ENCODE peak calls at places on chromosomes 16 and 17, in six cellular contexts. Q is OCI-M1, D is putamen, W is brain pericyte, V is aorta, F is NCI-H2081. H is an unnamed sample.

GRCh38 chr16:55501549-55502322 is 7.1 kb upstream of the LPCAT2 start:
- DNase-seq in Q (no peak), D (no peak), W (no peak), V (no peak), F (no peak), H (no peak)

GRCh38 chr16:20610892-20611349 is 34.8 kb upstream of the ACSM2B start:
- DNase-seq in Q (no peak), D (no peak), W (no peak), V (peak; percentile 32), F (no peak), H (no peak)

GRCh38 chr16:22653876-22654275 is 143.2 kb downstream of the NPIPB5 start:
- DNase-seq in Q (no peak), D (no peak), W (no peak), V (no peak), F (no peak), H (no peak)

GRCh38 chr16:50213939-50214519 is 52.3 kb upstream of the ADCY7 start:
- DNase-seq in Q (peak; percentile 78), D (peak; percentile 39), W (no peak), V (no peak), F (no peak), H (peak; percentile 50)

GRCh38 chr17:73031472-73031871 is 61.0 kb downstream of the SLC39A11 start:
- DNase-seq in Q (peak; percentile 77), D (no peak), W (no peak), V (no peak), F (no peak), H (no peak)

GRCh38 chr16:24677388-24677787 is 52.1 kb upstream of the TNRC6A start:
- DNase-seq in Q (no peak), D (no peak), W (no peak), V (no peak), F (no peak), H (no peak)

GRCh38 chr17:3557768-3558583 is at the start of gene TRPV3:
- DNase-seq in Q (no peak), D (no peak), W (no peak), V (peak; percentile 65), F (no peak), H (no peak)

GRCh38 chr16:30786936-30787612 is at the start of gene ZNF629:
- DNase-seq in Q (peak; percentile 78), D (peak; percentile 83), W (no peak), V (peak; percentile 81), F (peak; percentile 25), H (no peak)

GRCh38 chr17:73493212-73493814 is 150.9 kb downstream of the SDK2 start:
- DNase-seq in Q (no peak), D (no peak), W (no peak), V (no peak), F (no peak), H (no peak)

GRCh38 chr17:81459224-81459623 is 53.4 kb downstream of the ACTG1 start:
- DNase-seq in Q (no peak), D (no peak), W (no peak), V (no peak), F (no peak), H (no peak)

GRCh38 chr17:15914400-15915165 is 30.3 kb upstream of the ADORA2B start:
- DNase-seq in Q (no peak), D (no peak), W (no peak), V (no peak), F (no peak), H (no peak)

GRCh38 chr16:2146739-2147138 is 1.7 kb upstream of the RAB26 start:
- DNase-seq in Q (no peak), D (no peak), W (no peak), V (no peak), F (no peak), H (no peak)

GRCh38 chr17:59838196-59838911 is 54.4 kb downstream of the TUBD1 start:
- DNase-seq in Q (peak; percentile 79), D (no peak), W (no peak), V (no peak), F (no peak), H (no peak)

GRCh38 chr16:86595983-86596605 is 17.7 kb downstream of the FOXL1 start:
- DNase-seq in Q (no peak), D (no peak), W (no peak), V (no peak), F (no peak), H (no peak)

GRCh38 chr17:4006745-4007211 is 42.5 kb upstream of the ATP2A3 start:
- DNase-seq in Q (peak; percentile 95), D (no peak), W (no peak), V (no peak), F (no peak), H (no peak)

GRCh38 chr17:38921756-38922411 is 3.5 kb upstream of the LASP1NB start:
- DNase-seq in Q (no peak), D (no peak), W (no peak), V (no peak), F (no peak), H (no peak)

GRCh38 chr16:65244811-65245210 is 122.9 kb upstream of the CDH11 start:
- DNase-seq in Q (no peak), D (no peak), W (no peak), V (no peak), F (no peak), H (no peak)

GRCh38 chr16:685967-686366 is 1.8 kb upstream of the JMJD8 start:
- DNase-seq in Q (peak; percentile 20), D (no peak), W (no peak), V (peak; percentile 67), F (peak; percentile 55), H (no peak)

H was measured in smooth muscle cell of the brain vasculature.